ENCODE peak calls at places on chromosomes 11 and 22, in five cellular contexts. X is AG04450, K is body of pancreas, Q is brain microvascular endothelial cell, P is MM.1S. Y is an unnamed sample.

GRCh38 chr11:117931971-117932370 is 2.8 kb upstream of the TMPRSS13 start:
- DNase-seq in X (no peak), K (no peak), Q (no peak), P (no peak), Y (no peak)

GRCh38 chr22:36921309-36922096 is 8.1 kb downstream of the CSF2RB start:
- DNase-seq in X (no peak), K (no peak), Q (no peak), P (no peak), Y (no peak)

GRCh38 chr22:28021998-28022660 is 103.1 kb upstream of the PITPNB start:
- DNase-seq in X (no peak), K (peak), Q (no peak), P (no peak), Y (no peak)

GRCh38 chr11:8584511-8584910 is 9.5 kb downstream of the STK33 start:
- DNase-seq in X (no peak), K (no peak), Q (no peak), P (no peak), Y (no peak)

GRCh38 chr11:35227551-35228341 is 88.8 kb downstream of the CD44 start:
- DNase-seq in X (no peak), K (no peak), Q (no peak), P (no peak), Y (no peak)

GRCh38 chr22:45644714-45645113 is 26.9 kb upstream of the ATXN10 start:
- DNase-seq in X (no peak), K (no peak), Q (no peak), P (no peak), Y (no peak)

GRCh38 chr22:46148336-46148735 is 2.0 kb upstream of the PPARA start:
- DNase-seq in X (no peak), K (no peak), Q (no peak), P (no peak), Y (no peak)

GRCh38 chr11:27553186-27553585 is 46.6 kb upstream of the LIN7C start:
- DNase-seq in X (no peak), K (no peak), Q (no peak), P (no peak), Y (no peak)

GRCh38 chr22:37563153-37564081 is 3.1 kb downstream of the CDC42EP1 start:
- DNase-seq in X (peak), K (peak), Q (peak), P (no peak), Y (peak)

GRCh38 chr22:50202130-50202671 is 1.4 kb downstream of the SELENOO start:
- DNase-seq in X (no peak), K (no peak), Q (no peak), P (no peak), Y (no peak)

GRCh38 chr11:119472856-119473222 is 49.9 kb upstream of the THY1 start:
- DNase-seq in X (no peak), K (no peak), Q (no peak), P (no peak), Y (no peak)

GRCh38 chr11:37657645-37658044 is 1059.6 kb upstream of the RAG2 start:
- DNase-seq in X (no peak), K (no peak), Q (no peak), P (peak), Y (peak)

GRCh38 chr11:45209904-45210699 is 63.7 kb downstream of the PRDM11 start:
- DNase-seq in X (no peak), K (peak), Q (peak), P (no peak), Y (peak)

GRCh38 chr11:71114124-71114851 is 138.1 kb downstream of the SHANK2 start:
- DNase-seq in X (no peak), K (no peak), Q (no peak), P (peak), Y (no peak)

GRCh38 chr11:71109586-71109985 is 142.8 kb downstream of the SHANK2 start:
- DNase-seq in X (no peak), K (no peak), Q (no peak), P (no peak), Y (no peak)

GRCh38 chr11:71112454-71112853 is 139.9 kb downstream of the SHANK2 start:
- DNase-seq in X (no peak), K (no peak), Q (no peak), P (no peak), Y (no peak)

GRCh38 chr11:71115770-71116434 is 136.5 kb downstream of the SHANK2 start:
- DNase-seq in X (no peak), K (no peak), Q (no peak), P (no peak), Y (no peak)

GRCh38 chr11:71112990-71113389 is 139.4 kb downstream of the SHANK2 start:
- DNase-seq in X (no peak), K (peak), Q (no peak), P (no peak), Y (no peak)
- H3K4me3 ChIP-seq in X (no peak), K (no peak), Q (no peak), P (no peak), Y (no peak)

GRCh38 chr11:30147293-30147692 is 83.5 kb upstream of the FSHB start:
- DNase-seq in X (no peak), K (no peak), Q (no peak), P (no peak), Y (no peak)

DNA sequence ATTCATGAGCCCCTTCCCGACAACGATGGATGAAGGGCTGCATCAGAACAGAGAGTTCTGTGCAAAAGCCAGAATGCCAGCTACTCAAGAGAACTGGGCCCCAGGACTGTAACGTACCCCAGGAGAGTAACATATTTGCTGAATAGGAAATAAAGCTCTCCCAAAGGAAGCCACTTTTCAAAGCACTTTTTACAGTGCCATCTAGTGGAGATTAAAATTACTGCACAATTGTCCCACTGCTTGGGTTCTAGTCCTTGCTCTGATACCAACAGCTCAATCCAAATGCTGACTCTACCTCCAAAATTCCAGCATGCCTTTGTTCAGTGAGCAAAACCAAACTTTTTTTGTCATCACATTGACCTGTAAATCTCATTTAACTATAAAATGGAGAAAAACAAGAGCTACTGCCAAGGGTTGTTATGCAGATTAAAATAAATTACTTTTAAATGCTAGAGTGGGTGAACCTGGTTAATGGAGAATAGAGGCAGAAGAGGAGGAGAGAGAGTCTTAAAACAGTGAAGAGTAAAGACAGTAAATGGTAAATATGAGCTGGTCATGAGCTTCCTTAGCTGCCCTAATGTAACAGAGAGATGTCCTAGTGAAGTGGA is 87.6 kb upstream of the FSHB start:
- DNase-seq in X (peak), K (no peak), Q (peak), P (peak), Y (peak)
- TF ChIP-seq CTCF in X (peak), K (peak), Q (peak), P (peak), Y (peak)

GRCh38 chr11:111382451-111382850 is 3.4 kb upstream of the POU2AF1 start:
- DNase-seq in X (no peak), K (no peak), Q (no peak), P (no peak), Y (no peak)

GRCh38 chr11:111376453-111376871 is 2.6 kb downstream of the POU2AF1 start:
- DNase-seq in X (no peak), K (no peak), Q (no peak), P (peak), Y (no peak)

GRCh38 chr11:111378185-111378772 is 796 bp downstream of the POU2AF1 start:
- DNase-seq in X (no peak), K (no peak), Q (no peak), P (peak), Y (no peak)

GRCh38 chr11:111378773-111379499 is at the start of gene POU2AF1:
- DNase-seq in X (no peak), K (no peak), Q (no peak), P (peak), Y (peak)

GRCh38 chr11:111379500-111380136 is 543 bp upstream of the POU2AF1 start:
- DNase-seq in X (no peak), K (no peak), Q (no peak), P (peak), Y (no peak)
- H3K4me3 ChIP-seq in X (no peak), K (no peak), Q (no peak), P (peak), Y (no peak)

GRCh38 chr11:11789735-11790369 is 51.9 kb upstream of the USP47 start:
- DNase-seq in X (no peak), K (no peak), Q (peak), P (no peak), Y (no peak)
- TF ChIP-seq CTCF in X (peak), K (peak), Q (peak), P (no peak), Y (peak)

DNA sequence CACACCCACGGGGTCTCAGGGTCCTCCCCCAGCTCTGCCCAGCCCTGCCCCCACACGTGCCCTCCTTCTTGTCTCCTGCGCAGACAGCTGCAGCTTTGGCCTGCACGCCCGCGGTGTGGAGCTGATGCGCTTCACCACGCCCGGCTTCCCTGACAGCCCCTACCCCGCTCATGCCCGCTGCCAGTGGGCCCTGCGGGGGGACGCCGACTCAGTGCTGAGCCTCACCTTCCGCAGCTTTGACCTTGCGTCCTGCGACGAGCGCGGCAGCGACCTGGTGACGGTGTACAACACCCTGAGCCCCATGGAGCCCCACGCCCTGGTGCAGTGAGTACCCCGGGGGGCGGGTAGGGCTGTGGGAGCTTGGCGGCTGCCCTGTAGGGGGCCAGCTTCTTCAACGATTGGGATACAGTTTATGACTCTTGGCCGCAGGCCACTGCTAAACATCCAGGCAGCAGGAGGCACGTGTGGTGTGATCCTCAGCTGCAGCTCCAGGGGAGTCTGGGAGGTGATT is 30.8 kb downstream of the ST14 start:
- DNase-seq in X (no peak), K (no peak), Q (no peak), P (no peak), Y (no peak)
- H3K4me3 ChIP-seq in X (no peak), K (no peak), Q (no peak), P (no peak), Y (no peak)

DNA sequence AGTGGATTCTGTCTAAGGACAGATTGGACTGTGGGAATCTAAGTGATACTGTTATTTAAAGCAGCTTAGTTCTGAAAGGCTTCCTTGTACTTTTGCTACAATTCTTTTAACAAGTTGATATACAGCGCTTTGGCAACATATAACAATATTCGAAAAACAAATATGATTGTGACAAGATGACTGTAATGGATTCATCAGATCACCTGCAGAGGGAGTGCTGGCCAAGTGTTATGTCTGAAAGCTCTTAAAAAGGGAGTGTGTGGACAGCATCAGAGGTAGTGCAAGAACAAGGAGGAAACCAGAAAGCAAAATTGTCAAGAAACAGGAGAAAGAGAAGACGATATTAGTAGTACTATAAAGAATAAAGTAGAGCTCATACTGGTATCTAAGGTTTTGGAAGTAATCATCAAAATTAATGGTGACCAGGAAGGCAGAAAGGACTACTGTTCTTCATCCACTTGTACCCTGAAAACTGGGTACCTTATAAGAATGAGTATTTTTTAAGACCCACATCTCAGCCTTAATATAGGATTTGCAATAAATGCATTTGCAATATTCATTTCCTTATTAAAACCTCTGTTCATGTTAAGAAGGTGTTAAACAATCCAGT is 1112.0 kb upstream of the CCDC90B start:
- DNase-seq in X (no peak), K (no peak), Q (peak), P (peak), Y (no peak)
- TF ChIP-seq CTCF in X (peak), K (peak), Q (peak), P (peak), Y (peak)